ENCODE peak calls at places on chromosomes 6 and 20, in four cellular contexts. One of them, this sample, is unnamed.

GRCh38 chr6:33192105-33192646 is at the start of gene COL11A2:
- DNase-seq in CD4-positive, alpha-beta memory T cell: no peak
- DNase-seq in tibial nerve: no peak
- DNase-seq in breast epithelium: no peak
- DNase-seq in this sample: no peak

GRCh38 chr6:156517090-156517489 is 260.1 kb upstream of the ARID1B start:
- DNase-seq in CD4-positive, alpha-beta memory T cell: no peak
- DNase-seq in tibial nerve: no peak
- DNase-seq in breast epithelium: no peak
- DNase-seq in this sample: no peak

GRCh38 chr20:47141941-47142781 is 214.3 kb downstream of the ZMYND8 start:
- DNase-seq in CD4-positive, alpha-beta memory T cell: no peak
- DNase-seq in tibial nerve: no peak
- DNase-seq in breast epithelium: no peak
- DNase-seq in this sample: no peak

GRCh38 chr6:135522975-135523692 is 25.6 kb upstream of the AHI1 start:
- DNase-seq in CD4-positive, alpha-beta memory T cell: no peak
- DNase-seq in tibial nerve: no peak
- DNase-seq in breast epithelium: no peak
- DNase-seq in this sample: peak; percentile 20

GRCh38 chr6:79821859-79822258 is 125.5 kb downstream of the ELOVL4 start:
- DNase-seq in CD4-positive, alpha-beta memory T cell: no peak
- DNase-seq in tibial nerve: no peak
- DNase-seq in breast epithelium: no peak
- DNase-seq in this sample: peak; percentile 33

GRCh38 chr20:37670426-37670825 is 23.4 kb upstream of the CTNNBL1 start:
- DNase-seq in CD4-positive, alpha-beta memory T cell: no peak
- DNase-seq in tibial nerve: peak; percentile 11
- DNase-seq in breast epithelium: no peak
- DNase-seq in this sample: peak; percentile 61

GRCh38 chr20:34110025-34111013 is 1.7 kb downstream of the EIF2S2 start:
- DNase-seq in CD4-positive, alpha-beta memory T cell: peak; percentile 14
- DNase-seq in tibial nerve: no peak
- DNase-seq in breast epithelium: no peak
- DNase-seq in this sample: peak; percentile 38

GRCh38 chr20:38125157-38126056 is 39.7 kb downstream of the TGM2 start:
- DNase-seq in CD4-positive, alpha-beta memory T cell: no peak
- DNase-seq in tibial nerve: peak; percentile 72
- DNase-seq in breast epithelium: no peak
- DNase-seq in this sample: no peak

GRCh38 chr20:45115829-45116228 is 855 bp upstream of the WFDC5 start:
- DNase-seq in CD4-positive, alpha-beta memory T cell: no peak
- DNase-seq in tibial nerve: no peak
- DNase-seq in breast epithelium: no peak
- DNase-seq in this sample: no peak

GRCh38 chr20:14361509-14362179 is 24.2 kb upstream of the FLRT3 start:
- DNase-seq in CD4-positive, alpha-beta memory T cell: no peak
- DNase-seq in tibial nerve: no peak
- DNase-seq in breast epithelium: no peak
- DNase-seq in this sample: no peak

GRCh38 chr6:55772730-55773129 is 102.7 kb downstream of the BMP5 start:
- DNase-seq in CD4-positive, alpha-beta memory T cell: no peak
- DNase-seq in tibial nerve: no peak
- DNase-seq in breast epithelium: no peak
- DNase-seq in this sample: no peak

GRCh38 chr6:161138545-161139303 is 135.1 kb downstream of the AGPAT4 start:
- DNase-seq in CD4-positive, alpha-beta memory T cell: no peak
- DNase-seq in tibial nerve: no peak
- DNase-seq in breast epithelium: peak; percentile 11
- DNase-seq in this sample: no peak

GRCh38 chr20:52747736-52748135 is 224.4 kb upstream of the TSHZ2 start:
- DNase-seq in CD4-positive, alpha-beta memory T cell: no peak
- DNase-seq in tibial nerve: no peak
- DNase-seq in breast epithelium: no peak
- DNase-seq in this sample: peak; percentile 53

GRCh38 chr20:3250091-3250504 is 11.1 kb upstream of the SLC4A11 start:
- DNase-seq in CD4-positive, alpha-beta memory T cell: no peak
- DNase-seq in tibial nerve: no peak
- DNase-seq in breast epithelium: no peak
- DNase-seq in this sample: peak; percentile 23

GRCh38 chr6:39215640-39216158 is 13.6 kb downstream of the KCNK5 start:
- DNase-seq in CD4-positive, alpha-beta memory T cell: no peak
- DNase-seq in tibial nerve: no peak
- DNase-seq in breast epithelium: no peak
- DNase-seq in this sample: no peak

GRCh38 chr6:161369339-161369738 is 95.5 kb upstream of the AGPAT4 start:
- DNase-seq in CD4-positive, alpha-beta memory T cell: no peak
- DNase-seq in tibial nerve: no peak
- DNase-seq in breast epithelium: no peak
- DNase-seq in this sample: peak; percentile 99

GRCh38 chr6:130020106-130020851 is 1.9 kb downstream of the L3MBTL3 start:
- DNase-seq in CD4-positive, alpha-beta memory T cell: peak; percentile 53
- DNase-seq in tibial nerve: peak; percentile 13
- DNase-seq in breast epithelium: no peak
- DNase-seq in this sample: peak; percentile 59

GRCh38 chr20:38894091-38894847 is 31.9 kb upstream of the FAM83D start:
- DNase-seq in CD4-positive, alpha-beta memory T cell: no peak
- DNase-seq in tibial nerve: no peak
- DNase-seq in breast epithelium: no peak
- DNase-seq in this sample: peak; percentile 19

GRCh38 chr20:61817061-61817460 is 248.6 kb downstream of the TAF4 start:
- DNase-seq in CD4-positive, alpha-beta memory T cell: no peak
- DNase-seq in tibial nerve: no peak
- DNase-seq in breast epithelium: no peak
- DNase-seq in this sample: no peak

GRCh38 chr6:100230976-100231316 is 233.8 kb downstream of the SIM1 start:
- DNase-seq in CD4-positive, alpha-beta memory T cell: no peak
- DNase-seq in tibial nerve: no peak
- DNase-seq in breast epithelium: no peak
- DNase-seq in this sample: peak; percentile 72

GRCh38 chr6:12065321-12066140 is 53.4 kb downstream of the HIVEP1 start:
- DNase-seq in CD4-positive, alpha-beta memory T cell: peak; percentile 23
- DNase-seq in tibial nerve: no peak
- DNase-seq in breast epithelium: no peak
- DNase-seq in this sample: no peak

GRCh38 chr6:69386431-69386830 is 410.4 kb downstream of the LMBRD1 start:
- DNase-seq in CD4-positive, alpha-beta memory T cell: no peak
- DNase-seq in tibial nerve: no peak
- DNase-seq in breast epithelium: no peak
- DNase-seq in this sample: no peak

GRCh38 chr6:111418971-111419693 is 63.9 kb downstream of the REV3L start:
- DNase-seq in CD4-positive, alpha-beta memory T cell: no peak
- DNase-seq in tibial nerve: no peak
- DNase-seq in breast epithelium: no peak
- DNase-seq in this sample: peak; percentile 73

GRCh38 chr6:166562726-166563125 is 23.8 kb downstream of the RAMACL start:
- DNase-seq in CD4-positive, alpha-beta memory T cell: no peak
- DNase-seq in tibial nerve: no peak
- DNase-seq in breast epithelium: no peak
- DNase-seq in this sample: no peak

GRCh38 chr20:31675828-31676533 is 38.3 kb downstream of the COX4I2 start:
- DNase-seq in CD4-positive, alpha-beta memory T cell: peak; percentile 67
- DNase-seq in tibial nerve: no peak
- DNase-seq in breast epithelium: no peak
- DNase-seq in this sample: peak; percentile 20

GRCh38 chr6:5153186-5153585 is 68.0 kb downstream of the PPP1R3G start:
- DNase-seq in CD4-positive, alpha-beta memory T cell: no peak
- DNase-seq in tibial nerve: no peak
- DNase-seq in breast epithelium: no peak
- DNase-seq in this sample: no peak

GRCh38 chr6:134026597-134026996 is 25.8 kb downstream of the SLC2A12 start:
- DNase-seq in CD4-positive, alpha-beta memory T cell: no peak
- DNase-seq in tibial nerve: no peak
- DNase-seq in breast epithelium: no peak
- DNase-seq in this sample: peak; percentile 11

GRCh38 chr20:59726196-59726595 is 121.9 kb downstream of the PHACTR3 start:
- DNase-seq in CD4-positive, alpha-beta memory T cell: no peak
- DNase-seq in tibial nerve: no peak
- DNase-seq in breast epithelium: no peak
- DNase-seq in this sample: no peak
- H3K27ac ChIP-seq in CD4-positive, alpha-beta memory T cell: no peak overlapping the region
- H3K27ac ChIP-seq in tibial nerve: no peak overlapping the region
- H3K27ac ChIP-seq in breast epithelium: no peak overlapping the region
- H3K27ac ChIP-seq in this sample: no peak overlapping the region

GRCh38 chr6:43510827-43511163 is 649 bp upstream of the LRRC73 start:
- DNase-seq in CD4-positive, alpha-beta memory T cell: no peak
- DNase-seq in tibial nerve: no peak
- DNase-seq in breast epithelium: no peak
- DNase-seq in this sample: no peak

GRCh38 chr6:43509984-43510826 is at the start of gene LRRC73:
- DNase-seq in CD4-positive, alpha-beta memory T cell: peak; percentile 82
- DNase-seq in tibial nerve: peak; percentile 65
- DNase-seq in breast epithelium: peak; percentile 67
- DNase-seq in this sample: peak; percentile 94

GRCh38 chr6:43506667-43507471 is 3.3 kb downstream of the LRRC73 start:
- DNase-seq in CD4-positive, alpha-beta memory T cell: peak; percentile 75
- DNase-seq in tibial nerve: peak; percentile 87
- DNase-seq in breast epithelium: peak; percentile 61
- DNase-seq in this sample: peak; percentile 83

GRCh38 chr6:43509142-43509983 is 783 bp downstream of the LRRC73 start:
- DNase-seq in CD4-positive, alpha-beta memory T cell: no peak
- DNase-seq in tibial nerve: no peak
- DNase-seq in breast epithelium: no peak
- DNase-seq in this sample: peak; percentile 53

DNA sequence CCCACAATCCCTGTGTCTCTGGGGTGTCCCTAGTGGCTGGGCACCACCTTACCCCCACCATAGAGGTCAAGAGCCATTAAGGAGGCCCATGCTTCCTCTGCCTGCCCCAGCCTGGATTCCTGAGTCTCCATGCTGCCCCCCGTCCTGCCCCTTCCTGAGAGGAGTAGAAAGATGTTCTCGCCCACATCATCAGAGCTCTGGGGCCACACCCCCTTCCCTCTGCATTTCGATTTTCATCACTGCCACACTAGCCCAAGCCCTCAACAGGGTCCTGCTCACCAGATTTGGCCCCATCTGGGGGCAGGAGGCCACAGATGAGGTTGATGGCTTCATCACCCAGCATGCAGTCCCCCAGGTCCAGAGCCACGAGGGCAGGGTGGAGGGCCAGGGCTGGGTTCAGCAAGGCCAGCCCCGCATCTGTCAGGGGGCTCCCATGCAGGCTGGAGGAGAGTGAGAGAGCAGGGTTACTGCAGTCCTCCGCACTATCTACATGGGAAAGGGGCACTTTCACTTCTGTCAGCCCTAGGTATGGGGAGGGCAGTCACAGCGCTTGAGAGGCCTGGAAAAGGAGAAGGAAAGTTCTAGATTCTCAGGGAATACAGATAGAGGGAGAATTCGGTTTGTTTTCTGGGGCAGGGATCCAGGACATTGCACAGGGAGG is 1.5 kb downstream of the LRRC73 start:
- DNase-seq in CD4-positive, alpha-beta memory T cell: no peak
- DNase-seq in tibial nerve: no peak
- DNase-seq in breast epithelium: no peak
- DNase-seq in this sample: no peak
- H3K27ac ChIP-seq in CD4-positive, alpha-beta memory T cell: no peak overlapping the region
- H3K27ac ChIP-seq in tibial nerve: no peak overlapping the region
- H3K27ac ChIP-seq in breast epithelium: no peak overlapping the region
- H3K27ac ChIP-seq in this sample: no peak overlapping the region

GRCh38 chr6:15663057-15663638 is 320 bp upstream of the DTNBP1 start:
- DNase-seq in CD4-positive, alpha-beta memory T cell: no peak
- DNase-seq in tibial nerve: no peak
- DNase-seq in breast epithelium: no peak
- DNase-seq in this sample: peak; percentile 83
- H3K27ac ChIP-seq in CD4-positive, alpha-beta memory T cell: no peak overlapping the region
- H3K27ac ChIP-seq in tibial nerve: peak overlapping the region; percentile 69
- H3K27ac ChIP-seq in breast epithelium: peak overlapping the region; percentile 90
- H3K27ac ChIP-seq in this sample: no peak overlapping the region

DNA sequence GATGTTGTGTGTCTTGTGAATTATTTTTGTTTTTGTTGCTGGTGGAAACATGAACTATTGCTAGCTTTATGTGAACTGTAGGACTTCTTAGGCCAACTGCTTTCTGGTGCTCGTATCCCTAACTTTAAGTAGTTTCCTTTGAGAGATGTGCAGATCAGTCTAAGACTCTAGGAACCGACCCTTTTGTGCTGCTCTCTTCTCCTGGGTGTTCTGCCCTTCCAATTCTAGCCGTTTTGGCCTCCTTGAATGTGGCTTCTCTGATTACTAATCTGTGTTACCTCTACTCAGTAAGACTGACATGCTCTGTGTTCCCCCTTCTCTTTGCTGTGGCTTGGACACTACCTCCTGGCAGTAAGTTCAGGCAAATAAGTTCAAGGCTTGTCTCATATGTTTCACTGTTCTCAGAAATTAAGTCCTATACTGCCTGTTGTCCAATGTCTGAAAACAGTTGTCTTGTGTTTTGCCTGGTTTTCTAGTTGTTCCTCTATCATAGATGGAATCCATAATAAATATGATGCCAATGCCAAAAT is 58.0 kb downstream of the FOXO3 start:
- DNase-seq in CD4-positive, alpha-beta memory T cell: no peak
- DNase-seq in tibial nerve: no peak
- DNase-seq in breast epithelium: no peak
- DNase-seq in this sample: no peak
- H3K27ac ChIP-seq in CD4-positive, alpha-beta memory T cell: no peak overlapping the region
- H3K27ac ChIP-seq in tibial nerve: no peak overlapping the region
- H3K27ac ChIP-seq in breast epithelium: peak overlapping the region; percentile 26
- H3K27ac ChIP-seq in this sample: no peak overlapping the region

GRCh38 chr20:24469116-24470030 is at the start of gene SYNDIG1:
- DNase-seq in CD4-positive, alpha-beta memory T cell: no peak
- DNase-seq in tibial nerve: no peak
- DNase-seq in breast epithelium: no peak
- DNase-seq in this sample: peak; percentile 55
- H3K27ac ChIP-seq in CD4-positive, alpha-beta memory T cell: no peak within 1 kb of the TSS
- H3K27ac ChIP-seq in tibial nerve: no peak within 1 kb of the TSS
- H3K27ac ChIP-seq in breast epithelium: no peak within 1 kb of the TSS
- H3K27ac ChIP-seq in this sample: no peak within 1 kb of the TSS

DNA sequence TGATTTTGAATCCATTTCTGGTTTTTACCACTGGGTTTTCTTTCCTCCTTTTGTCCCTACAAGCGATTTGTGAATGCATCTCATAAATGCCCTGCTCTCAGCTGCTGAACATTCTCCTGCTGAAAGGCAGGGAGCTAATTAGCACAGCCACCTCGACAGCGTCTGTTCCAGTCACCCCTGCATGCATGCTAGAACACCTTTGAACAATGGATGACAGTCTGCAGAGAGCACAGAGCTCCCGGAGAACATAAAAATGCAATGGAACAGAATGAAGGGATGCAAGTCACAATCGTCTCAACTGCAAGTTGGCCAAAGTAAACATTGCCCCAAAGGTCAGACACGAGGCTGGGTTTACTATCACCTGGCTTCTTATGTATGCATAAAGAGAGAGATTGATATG is 105.8 kb downstream of the SLC35B3 start:
- DNase-seq in CD4-positive, alpha-beta memory T cell: no peak
- DNase-seq in tibial nerve: no peak
- DNase-seq in breast epithelium: no peak
- DNase-seq in this sample: no peak
- H3K27ac ChIP-seq in CD4-positive, alpha-beta memory T cell: no peak overlapping the region
- H3K27ac ChIP-seq in tibial nerve: no peak overlapping the region
- H3K27ac ChIP-seq in breast epithelium: no peak overlapping the region
- H3K27ac ChIP-seq in this sample: no peak overlapping the region

DNA sequence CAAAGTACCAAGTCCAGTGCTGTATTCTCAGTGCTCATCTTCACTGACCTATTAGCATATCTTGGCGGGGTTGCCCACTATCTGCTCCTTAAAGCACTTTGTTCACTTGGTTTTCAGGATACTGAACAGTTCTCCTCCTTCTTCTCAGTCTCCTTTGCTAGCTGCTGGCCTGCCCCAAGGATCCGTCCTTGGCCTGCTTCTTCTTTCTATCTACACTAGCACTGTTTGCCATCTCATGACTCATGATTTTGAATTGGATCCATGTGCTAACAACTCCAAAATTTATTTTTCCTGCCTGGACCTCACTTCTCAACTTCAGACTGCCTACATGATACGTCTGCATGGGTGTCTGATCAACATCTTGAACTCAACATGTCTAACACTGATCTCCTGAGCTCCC is 15.5 kb downstream of the TPD52L1 start:
- DNase-seq in CD4-positive, alpha-beta memory T cell: no peak
- DNase-seq in tibial nerve: no peak
- DNase-seq in breast epithelium: no peak
- DNase-seq in this sample: peak; percentile 73
- H3K27ac ChIP-seq in CD4-positive, alpha-beta memory T cell: no peak overlapping the region
- H3K27ac ChIP-seq in tibial nerve: no peak overlapping the region
- H3K27ac ChIP-seq in breast epithelium: peak overlapping the region; percentile 29
- H3K27ac ChIP-seq in this sample: peak overlapping the region; percentile 13

This sample was measured in GM23248.